ENCODE peak calls at places on chromosome 16, in six cellular contexts. V, X, K, T, L and P are unnamed samples.

GRCh38 chr16:84013787-84014569 is 28.6 kb downstream of the SLC38A8 start:
- DNase-seq in K (peak; percentile 100), T (peak; percentile 99), L (peak; percentile 99), V (peak; percentile 2), X (peak; percentile 61), P (peak; percentile 90)

GRCh38 chr16:67926181-67926742 is 5.4 kb downstream of the CTRL start:
- DNase-seq in K (peak; percentile 36), X (no peak), T (no peak), V (peak; percentile 30), L (no peak), P (no peak)

GRCh38 chr16:79158337-79158736 is 442.2 kb downstream of the MAF start:
- DNase-seq in X (no peak), T (peak; percentile 39), L (no peak), V (no peak), K (peak; percentile 88), P (no peak)

GRCh38 chr16:66115373-66115772 is 251.1 kb upstream of the CDH5 start:
- DNase-seq in X (no peak), L (no peak), K (peak; percentile 56), V (no peak), T (no peak), P (no peak)

GRCh38 chr16:16027728-16028310 is 78.4 kb downstream of the ABCC1 start:
- DNase-seq in L (no peak), T (no peak), K (no peak), V (no peak), X (no peak), P (no peak)

GRCh38 chr16:71352963-71353460 is 5.5 kb upstream of the CALB2 start:
- DNase-seq in T (peak; percentile 2), K (no peak), L (no peak), X (no peak), V (no peak), P (no peak)

GRCh38 chr16:18788828-18789514 is 1.2 kb downstream of the RPS15A start:
- DNase-seq in X (no peak), K (no peak), L (no peak), T (no peak), V (no peak), P (no peak)

GRCh38 chr16:72501739-72502653 is 330.0 kb upstream of the PMFBP1 start:
- DNase-seq in V (peak; percentile 79), T (peak; percentile 43), X (peak; percentile 76), K (peak; percentile 80), L (peak; percentile 68), P (peak; percentile 65)

GRCh38 chr16:8972843-8973586 is 9.3 kb upstream of the USP7 start:
- DNase-seq in T (no peak), V (peak; percentile 57), K (no peak), X (peak; percentile 16), L (no peak), P (no peak)

GRCh38 chr16:6382787-6383515 is 949.7 kb upstream of the RBFOX1 start:
- DNase-seq in L (no peak), K (no peak), T (no peak), X (no peak), V (no peak), P (no peak)

GRCh38 chr16:81265658-81266451 is 27.4 kb downstream of the BCO1 start:
- DNase-seq in X (no peak), L (no peak), V (peak; percentile 19), K (no peak), T (no peak), P (no peak)

GRCh38 chr16:58638148-58639036 is 8.8 kb upstream of the CNOT1 start:
- DNase-seq in T (peak; percentile 72), X (peak; percentile 80), V (peak; percentile 91), L (no peak), K (peak; percentile 84), P (no peak)

GRCh38 chr16:54275956-54276355 is 10.6 kb downstream of the IRX3 start:
- DNase-seq in T (no peak), V (no peak), K (no peak), X (no peak), L (no peak), P (no peak)

GRCh38 chr16:75648265-75649076 is 898 bp downstream of the TERF2IP start:
- DNase-seq in T (peak; percentile 81), V (peak; percentile 65), L (peak; percentile 92), X (peak; percentile 86), K (peak; percentile 87), P (peak; percentile 78)
- H2BK15ac ChIP-seq in T (no peak overlapping the region), V (no peak overlapping the region), L (no peak overlapping the region), X (peak overlapping the region; percentile 88), K (no peak overlapping the region), P (peak overlapping the region; percentile 95)

GRCh38 chr16:49452108-49452507 is 78.5 kb downstream of the C16orf78 start:
- DNase-seq in V (no peak), T (no peak), X (no peak), L (no peak), K (no peak), P (no peak)
- H2BK15ac ChIP-seq in V (no peak overlapping the region), T (no peak overlapping the region), X (no peak overlapping the region), L (no peak overlapping the region), K (no peak overlapping the region), P (no peak overlapping the region)

GRCh38 chr16:89116341-89117238 is 22.9 kb downstream of the ACSF3 start:
- DNase-seq in T (no peak), V (no peak), L (no peak), K (no peak), X (no peak), P (no peak)
- H2BK15ac ChIP-seq in T (no peak overlapping the region), V (no peak overlapping the region), L (no peak overlapping the region), K (no peak overlapping the region), X (no peak overlapping the region), P (no peak overlapping the region)

GRCh38 chr16:20826039-20826566 is 19.8 kb downstream of the REXO5 start:
- DNase-seq in T (no peak), L (no peak), K (no peak), V (peak; percentile 44), X (no peak), P (no peak)
- H2BK15ac ChIP-seq in T (no peak overlapping the region), L (no peak overlapping the region), K (no peak overlapping the region), V (no peak overlapping the region), X (no peak overlapping the region), P (no peak overlapping the region)

GRCh38 chr16:52004343-52004742 is 542.6 kb downstream of the TOX3 start:
- DNase-seq in V (no peak), T (no peak), X (no peak), K (no peak), L (no peak), P (no peak)
- H2BK15ac ChIP-seq in V (no peak overlapping the region), T (no peak overlapping the region), X (no peak overlapping the region), K (no peak overlapping the region), L (no peak overlapping the region), P (no peak overlapping the region)